ENCODE peak calls at places on chromosomes 13 and 19, in eight cellular contexts. V is upper lobe of right lung; E is PC-3; R is IMR-90; M is H9; T is CD8-positive, alpha-beta T cell; A is adrenal gland; I is A673. H is an unnamed sample. For H3K4me1, the result is how much of the 10 kb centered on the place peaks cover.

GRCh38 chr13:27917121-27917947 is 2.5 kb upstream of the PDX1 start:
- DNase-seq in V (no peak), E (no peak), R (no peak), M (peak), T (no peak), A (no peak), I (no peak), H (no peak)

GRCh38 chr19:57720878-57721277 is 6.5 kb downstream of the ZNF671 start:
- DNase-seq in V (no peak), E (no peak), R (no peak), M (no peak), T (no peak), A (no peak), I (no peak), H (no peak)

GRCh38 chr13:87130401-87130800 is 540.8 kb upstream of the SLITRK5 start:
- DNase-seq in V (no peak), E (no peak), R (no peak), M (no peak), T (no peak), A (no peak), I (no peak), H (no peak)

GRCh38 chr19:49559443-49559842 is 20.9 kb downstream of the NOSIP start:
- DNase-seq in V (no peak), E (no peak), R (no peak), M (no peak), T (no peak), A (no peak), I (no peak), H (no peak)

GRCh38 chr13:25806304-25806974 is 245.4 kb downstream of the SHISA2 start:
- DNase-seq in V (no peak), E (peak), R (no peak), M (no peak), T (no peak), A (no peak), I (no peak), H (peak)

GRCh38 chr19:55095260-55096060 is 19.8 kb downstream of the EPS8L1 start:
- DNase-seq in V (no peak), E (no peak), R (no peak), M (peak), T (no peak), A (no peak), I (peak), H (no peak)

GRCh38 chr13:106173891-106174610 is 361.4 kb downstream of the EFNB2 start:
- DNase-seq in V (no peak), E (no peak), R (no peak), M (no peak), T (no peak), A (no peak), I (no peak), H (no peak)

GRCh38 chr13:93480553-93481106 is 254.0 kb downstream of the GPC6 start:
- DNase-seq in V (no peak), E (peak), R (no peak), M (no peak), T (no peak), A (no peak), I (no peak), H (peak)

GRCh38 chr13:93672996-93673395 is 446.4 kb downstream of the GPC6 start:
- DNase-seq in V (no peak), E (no peak), R (no peak), M (no peak), T (no peak), A (no peak), I (no peak), H (no peak)

GRCh38 chr19:15240539-15240938 is 8.3 kb upstream of the EPHX3 start:
- DNase-seq in V (no peak), E (no peak), R (no peak), M (no peak), T (no peak), A (no peak), I (no peak), H (no peak)

GRCh38 chr13:28429685-28430290 is 65.1 kb downstream of the FLT1 start:
- DNase-seq in V (no peak), E (no peak), R (peak), M (peak), T (no peak), A (no peak), I (peak), H (no peak)

GRCh38 chr13:23656637-23657036 is 86.4 kb downstream of the TNFRSF19 start:
- DNase-seq in V (no peak), E (no peak), R (peak), M (no peak), T (no peak), A (no peak), I (no peak), H (no peak)

GRCh38 chr19:47663911-47664771 is 49.1 kb upstream of the EHD2 start:
- DNase-seq in V (peak), E (peak), R (peak), M (no peak), T (no peak), A (peak), I (no peak), H (peak)

GRCh38 chr13:106721599-106721998 is 153.7 kb upstream of the ARGLU1 start:
- DNase-seq in V (no peak), E (no peak), R (no peak), M (no peak), T (no peak), A (no peak), I (no peak), H (no peak)

GRCh38 chr13:26221721-26222522 is at the start of gene RNF6:
- DNase-seq in V (peak), E (peak), R (peak), M (peak), T (peak), A (peak), I (peak), H (peak)

GRCh38 chr19:39919976-39920375 is 14.5 kb downstream of the FCGBP start:
- DNase-seq in V (peak), E (peak), R (no peak), M (no peak), T (no peak), A (no peak), I (no peak), H (no peak)

GRCh38 chr13:113224486-113224885 is 15.1 kb downstream of the CUL4A start:
- DNase-seq in V (no peak), E (no peak), R (no peak), M (no peak), T (no peak), A (no peak), I (no peak), H (peak)

GRCh38 chr13:20141238-20142018 is 19.4 kb downstream of the GJA3 start:
- DNase-seq in V (no peak), E (no peak), R (no peak), M (no peak), T (no peak), A (no peak), I (peak), H (no peak)

GRCh38 chr13:45392811-45393210 is 25.4 kb downstream of the SLC25A30 start:
- DNase-seq in V (no peak), E (no peak), R (no peak), M (no peak), T (no peak), A (no peak), I (no peak), H (no peak)

GRCh38 chr19:5333581-5334365 is 6.8 kb downstream of the PTPRS start:
- DNase-seq in V (no peak), E (no peak), R (no peak), M (no peak), T (no peak), A (no peak), I (no peak), H (no peak)

GRCh38 chr19:3868770-3869456 is at the start of gene ZFR2:
- DNase-seq in V (no peak), E (no peak), R (no peak), M (peak), T (no peak), A (no peak), I (peak), H (no peak)

GRCh38 chr19:45990113-45990728 is 5.0 kb upstream of the CCDC61 start:
- DNase-seq in V (no peak), E (no peak), R (no peak), M (no peak), T (no peak), A (no peak), I (no peak), H (no peak)

GRCh38 chr13:33642374-33643065 is 175.4 kb upstream of the RFC3 start:
- DNase-seq in V (no peak), E (peak), R (peak), M (no peak), T (no peak), A (peak), I (peak), H (peak)

GRCh38 chr19:2270572-2271515 is 11.1 kb downstream of the PEAK3 start:
- DNase-seq in V (peak), E (peak), R (peak), M (no peak), T (peak), A (peak), I (peak), H (no peak)
- H3K4me1 ChIP-seq in V (half or more), E (under half), R (under half), M (under half), T (under half), A (under half), I (under half), H (under half)

GRCh38 chr19:13026478-13026999 is 31.3 kb downstream of the NFIX start:
- DNase-seq in V (no peak), E (peak), R (peak), M (no peak), T (no peak), A (no peak), I (no peak), H (no peak)

GRCh38 chr19:13024126-13024957 is 29.1 kb downstream of the NFIX start:
- DNase-seq in V (no peak), E (peak), R (peak), M (no peak), T (no peak), A (peak), I (no peak), H (no peak)

GRCh38 chr19:13027031-13027430 is 31.8 kb downstream of the NFIX start:
- DNase-seq in V (no peak), E (no peak), R (no peak), M (no peak), T (no peak), A (no peak), I (no peak), H (no peak)

GRCh38 chr19:13024958-13025653 is 29.8 kb downstream of the NFIX start:
- DNase-seq in V (peak), E (peak), R (no peak), M (peak), T (no peak), A (peak), I (no peak), H (no peak)

GRCh38 chr19:13025819-13026477 is 30.7 kb downstream of the NFIX start:
- DNase-seq in V (no peak), E (no peak), R (no peak), M (no peak), T (no peak), A (no peak), I (no peak), H (no peak)
- TF ChIP-seq CTCF in V (no peak), E (no peak), R (no peak), M (no peak), T (no peak), A (no peak), I (no peak), H (no peak)

GRCh38 chr13:36913463-36913862 is 6.6 kb downstream of the SMAD9 start:
- DNase-seq in V (no peak), E (peak), R (no peak), M (no peak), T (no peak), A (no peak), I (no peak), H (no peak)
- H3K4me1 ChIP-seq in V (under half), E (under half), R (under half), M (under half), T (under half), A (under half), I (half or more), H (under half)

GRCh38 chr19:44738161-44738535 is 10.4 kb upstream of the BCL3 start:
- DNase-seq in V (no peak), E (no peak), R (no peak), M (no peak), T (no peak), A (no peak), I (no peak), H (no peak)

GRCh38 chr19:44738603-44739585 is 9.6 kb upstream of the BCL3 start:
- DNase-seq in V (no peak), E (no peak), R (no peak), M (no peak), T (no peak), A (no peak), I (no peak), H (no peak)

GRCh38 chr19:44741841-44742352 is 6.6 kb upstream of the BCL3 start:
- DNase-seq in V (peak), E (peak), R (peak), M (peak), T (no peak), A (peak), I (peak), H (peak)

GRCh38 chr19:44741258-44741731 is 7.2 kb upstream of the BCL3 start:
- DNase-seq in V (no peak), E (peak), R (no peak), M (no peak), T (no peak), A (peak), I (no peak), H (peak)

GRCh38 chr19:44740351-44740824 is 8.1 kb upstream of the BCL3 start:
- DNase-seq in V (no peak), E (no peak), R (no peak), M (no peak), T (no peak), A (no peak), I (no peak), H (no peak)
- TF ChIP-seq CTCF in V (no peak), E (no peak), R (peak), M (peak), T (no peak), A (no peak), I (no peak), H (no peak)

GRCh38 chr19:10749435-10750384 is 31.8 kb downstream of the DNM2 start:
- DNase-seq in V (peak), E (no peak), R (no peak), M (no peak), T (no peak), A (no peak), I (no peak), H (no peak)
- H3K4me1 ChIP-seq in V (half or more), E (under half), R (under half), M (under half), T (half or more), A (under half), I (under half), H (under half)

H was measured in foreskin keratinocyte.